ENCODE peak calls at places on chromosomes 13 and 19, in five cellular contexts. W, M, K, J and V are unnamed samples.
A peak's percentile ranks its signal among the peaks of the same experiment; 100 is the strongest.

GRCh38 chr13:27666951-27667350 is 45.3 kb downstream of the POLR1D start:
- DNase-seq in W (no peak), M (no peak), K (no peak), J (no peak), V (no peak)

GRCh38 chr13:30665638-30666037 is 47.9 kb downstream of the USPL1 start:
- DNase-seq in W (no peak), M (peak; percentile 63), K (no peak), J (no peak), V (no peak)

GRCh38 chr13:36033035-36033434 is 98.1 kb downstream of the DCLK1 start:
- DNase-seq in W (no peak), M (no peak), K (no peak), J (no peak), V (no peak)

GRCh38 chr19:52535831-52536800 is 8.6 kb downstream of the ZNF808 start:
- DNase-seq in W (peak; percentile 82), M (peak; percentile 64), K (peak; percentile 61), J (peak; percentile 66), V (peak; percentile 94)

GRCh38 chr13:107069107-107069776 is 501.3 kb upstream of the ARGLU1 start:
- DNase-seq in W (no peak), M (no peak), K (peak; percentile 48), J (no peak), V (no peak)

GRCh38 chr13:28012896-28013295 is 24.4 kb upstream of the URAD start:
- DNase-seq in W (no peak), M (no peak), K (no peak), J (no peak), V (no peak)

GRCh38 chr13:39877134-39877533 is 221.7 kb downstream of the COG6 start:
- DNase-seq in W (no peak), M (peak; percentile 69), K (no peak), J (no peak), V (no peak)

GRCh38 chr19:412356-413355 is 3.7 kb upstream of the C2CD4C start:
- DNase-seq in W (no peak), M (no peak), K (no peak), J (no peak), V (no peak)

GRCh38 chr13:112759053-112759452 is 69.2 kb downstream of the ATP11A start:
- DNase-seq in W (no peak), M (no peak), K (no peak), J (no peak), V (no peak)

GRCh38 chr13:101707659-101708058 is 255.2 kb downstream of the ITGBL1 start:
- DNase-seq in W (no peak), M (no peak), K (no peak), J (no peak), V (no peak)

DNA sequence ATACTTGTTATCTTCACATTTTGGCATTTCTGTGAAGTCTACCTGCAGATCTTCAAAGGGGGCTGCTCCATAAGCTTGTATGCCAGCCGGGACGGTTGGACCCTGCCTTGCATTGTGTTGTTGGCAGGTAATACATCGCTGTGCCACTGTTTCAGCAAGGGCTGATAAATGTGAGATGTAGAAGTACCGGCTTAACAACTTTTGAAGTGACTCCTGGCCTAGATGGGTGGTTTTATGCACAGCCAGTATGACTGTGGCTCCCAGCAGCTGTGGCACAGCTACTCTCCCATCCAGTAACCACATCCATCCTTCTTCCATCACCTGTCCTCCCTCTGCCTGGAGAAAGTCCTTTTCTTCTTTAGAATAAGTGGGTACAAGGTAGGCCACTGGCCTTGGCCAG is 19.7 kb downstream of the ZNF700 start:
- DNase-seq in W (no peak), M (no peak), K (no peak), J (no peak), V (no peak)
- TF ChIP-seq POLR2A in W (no peak), M (no peak), K (no peak), J (no peak), V (no peak)

DNA sequence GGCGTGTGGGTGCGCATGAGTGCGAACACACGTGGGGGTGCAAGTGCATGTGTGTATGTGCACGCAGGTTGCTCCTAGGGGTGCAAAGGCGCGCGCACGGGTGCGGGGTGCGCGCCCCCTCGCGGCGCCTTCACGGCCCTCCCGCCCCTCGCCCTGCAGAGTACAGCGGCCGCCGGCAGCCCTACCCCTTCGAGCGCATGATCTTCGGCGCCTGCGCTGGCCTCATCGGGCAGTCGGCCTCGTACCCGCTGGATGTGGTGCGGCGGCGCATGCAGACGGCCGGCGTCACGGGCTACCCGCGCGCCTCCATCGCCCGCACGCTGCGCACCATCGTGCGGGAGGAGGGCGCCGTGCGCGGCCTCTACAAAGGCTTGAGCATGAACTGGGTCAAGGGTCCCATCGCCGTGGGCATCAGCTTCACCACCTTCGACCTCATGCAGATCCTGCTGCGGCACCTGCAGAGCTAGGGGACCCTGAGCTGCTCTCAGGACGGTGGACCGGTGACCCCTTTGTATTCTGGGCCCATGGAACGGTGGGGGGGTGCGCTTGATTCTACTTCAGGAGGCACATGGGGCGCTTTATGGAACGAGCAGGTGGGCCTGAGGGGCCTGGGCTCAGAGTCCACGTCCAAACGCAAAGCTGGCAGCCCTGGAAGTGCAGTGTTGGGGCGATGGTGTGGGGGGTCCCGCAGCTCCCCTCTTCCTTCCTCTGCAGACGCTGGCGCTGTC is 27.7 kb downstream of the TMEM161A start:
- DNase-seq in W (no peak), M (peak; percentile 31), K (no peak), J (no peak), V (no peak)
- TF ChIP-seq CTCF in W (no peak), M (peak; percentile 62), K (no peak), J (no peak), V (peak; percentile 38)

DNA sequence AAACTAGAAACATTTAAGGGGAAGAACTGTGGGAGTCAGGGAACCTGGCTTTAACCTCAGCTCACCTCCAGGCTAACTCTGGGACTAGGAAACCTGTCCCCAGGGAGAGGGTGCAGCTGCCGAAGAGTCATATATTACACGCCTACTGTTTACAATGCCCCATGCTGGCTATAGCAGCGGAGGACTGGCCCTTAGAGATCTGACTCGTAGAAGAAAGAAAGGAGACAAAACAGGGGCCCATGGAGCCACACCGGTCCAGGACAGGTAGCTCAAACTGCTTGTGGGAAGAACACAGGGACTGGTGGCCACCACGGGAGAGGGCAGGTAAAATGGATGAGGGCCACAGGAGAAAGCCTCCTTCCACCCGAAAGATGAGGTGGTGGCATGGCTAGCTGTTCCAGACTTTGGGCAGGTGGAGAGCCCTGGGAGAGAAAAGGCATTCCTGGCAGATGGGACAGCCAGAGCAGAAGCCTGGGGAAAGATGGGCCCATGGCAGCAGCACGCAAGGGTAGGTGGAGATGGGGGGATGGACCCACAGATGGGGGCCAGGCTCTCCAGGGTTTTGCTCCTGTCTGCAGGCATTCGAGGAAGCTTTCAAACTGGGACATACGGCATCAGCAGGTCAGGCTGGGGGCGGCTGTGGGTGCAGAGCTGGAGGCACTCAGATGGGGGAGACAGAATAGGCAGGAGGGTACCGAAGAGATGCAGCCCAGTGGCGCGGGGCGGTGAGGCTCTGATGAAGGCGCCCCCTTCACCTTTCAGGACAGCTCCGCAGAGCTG is 69.5 kb downstream of the LATS2 start:
- DNase-seq in W (no peak), M (no peak), K (no peak), J (no peak), V (no peak)
- H3K36me3 ChIP-seq in W (no peaks in the 10 kb centered on the region), M (peaks cover 21% of the 10 kb centered on the region), K (peaks cover 63% of the 10 kb centered on the region), J (no peaks in the 10 kb centered on the region), V (peaks cover 61% of the 10 kb centered on the region)

GRCh38 chr19:1510442-1510806 is 2.4 kb downstream of the ADAMTSL5 start:
- DNase-seq in W (no peak), M (no peak), K (no peak), J (no peak), V (no peak)

GRCh38 chr19:1508507-1508856 is 4.3 kb downstream of the ADAMTSL5 start:
- DNase-seq in W (no peak), M (no peak), K (no peak), J (no peak), V (no peak)

GRCh38 chr19:1511318-1511988 is 1.4 kb downstream of the ADAMTSL5 start:
- DNase-seq in W (no peak), M (no peak), K (no peak), J (no peak), V (no peak)

GRCh38 chr19:1510807-1511206 is 2.0 kb downstream of the ADAMTSL5 start:
- DNase-seq in W (no peak), M (no peak), K (no peak), J (no peak), V (no peak)

DNA sequence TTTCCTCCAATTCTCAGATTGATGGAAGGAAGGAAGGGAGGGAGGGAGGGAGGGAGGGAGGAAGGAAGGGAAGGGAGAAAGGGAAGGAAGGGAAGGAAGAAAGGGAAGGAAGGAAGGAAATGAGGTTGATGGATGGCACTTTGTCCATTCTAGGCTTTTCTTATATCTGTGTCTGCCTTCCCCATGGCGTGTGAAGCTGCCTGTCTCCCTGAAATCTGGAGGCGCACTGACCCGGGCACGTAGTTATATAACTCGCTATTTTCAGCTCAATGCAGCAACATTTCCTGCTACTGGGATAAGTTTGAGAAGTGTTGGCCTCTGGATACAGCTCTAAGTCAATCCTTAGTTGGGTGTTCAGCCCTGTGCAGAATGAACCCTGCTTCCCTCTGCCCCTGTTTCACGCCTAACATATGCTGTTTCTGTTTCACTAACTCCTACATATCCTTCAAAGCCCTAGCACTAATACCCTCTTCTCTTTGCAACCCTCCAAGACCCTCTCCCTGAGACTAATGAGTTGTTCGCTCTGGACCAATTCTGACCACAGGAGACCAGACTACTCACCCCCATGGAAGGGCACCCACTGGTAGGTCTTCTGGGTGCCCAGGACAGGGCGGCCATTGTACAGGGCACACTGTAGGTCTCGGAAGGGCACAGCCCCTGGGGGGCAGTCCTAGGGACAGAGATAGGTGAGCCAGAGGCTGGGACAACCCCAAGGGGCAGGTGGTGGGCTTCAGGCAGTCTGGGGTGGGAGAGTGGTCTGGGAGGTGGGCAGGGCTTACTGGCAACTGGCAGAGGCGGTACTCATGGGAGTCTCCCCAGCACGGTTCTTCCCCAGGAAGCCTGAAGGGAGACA is 3.0 kb downstream of the ADAMTSL5 start:
- DNase-seq in W (no peak), M (no peak), K (no peak), J (no peak), V (no peak)
- TF ChIP-seq POLR2A in W (no peak), M (no peak), K (no peak), J (no peak), V (no peak)

GRCh38 chr13:37769078-37769477 is 100.5 kb downstream of the TRPC4 start:
- DNase-seq in W (no peak), M (no peak), K (no peak), J (no peak), V (no peak)
- TF ChIP-seq CTCF in W (no peak), M (no peak), K (no peak), J (peak; percentile 32), V (no peak)

GRCh38 chr19:21838646-21839045 is 2.7 kb upstream of the ZNF43 start:
- DNase-seq in W (no peak), M (no peak), K (peak; percentile 65), J (no peak), V (no peak)
- H3K36me3 ChIP-seq in W (no peaks in the 10 kb centered on the region), M (peaks cover 22% of the 10 kb centered on the region), K (peaks cover 24% of the 10 kb centered on the region), J (no peaks in the 10 kb centered on the region), V (peaks cover 33% of the 10 kb centered on the region)

GRCh38 chr19:58020129-58020528 is 13.7 kb upstream of the ZSCAN1 start:
- DNase-seq in W (no peak), M (no peak), K (no peak), J (no peak), V (no peak)
- TF ChIP-seq POLR2A in W (no peak), M (no peak), K (no peak), J (no peak), V (no peak)